ENCODE peak calls at places on chromosomes 3 and 15, in seven cellular contexts. M is fibroblast of lung, G is hepatocyte, S is HCT116, J is A549, T is MM.1S, O is astrocyte. Z is an unnamed sample.

GRCh38 chr3:28228623-28229022 is 12.8 kb upstream of the CMC1 start:
- DNase-seq in M (no peak), G (no peak), S (no peak), T (no peak), J (no peak), O (no peak), Z (no peak)

GRCh38 chr3:47082519-47082918 is 81.4 kb downstream of the SETD2 start:
- DNase-seq in G (no peak), J (no peak), M (peak; percentile 72), O (peak; percentile 42), S (no peak), T (no peak), Z (no peak)

GRCh38 chr3:97510795-97511194 is 253.8 kb upstream of the ARL6 start:
- DNase-seq in T (no peak), J (no peak), S (no peak), M (no peak), O (no peak), G (peak; percentile 49), Z (peak; percentile 42)

GRCh38 chr3:55880357-55880756 is 393.3 kb upstream of the WNT5A start:
- DNase-seq in G (no peak), M (no peak), T (no peak), O (no peak), S (no peak), J (no peak), Z (no peak)

GRCh38 chr3:186138272-186138981 is 29.5 kb upstream of the ETV5 start:
- DNase-seq in G (no peak), O (no peak), J (no peak), M (no peak), S (no peak), T (no peak), Z (no peak)

GRCh38 chr3:120148187-120148954 is 54.1 kb upstream of the GSK3B start:
- DNase-seq in M (no peak), G (no peak), O (no peak), S (no peak), T (peak; percentile 53), J (no peak), Z (no peak)

GRCh38 chr3:13301295-13301987 is 118.7 kb downstream of the NUP210 start:
- DNase-seq in O (peak; percentile 79), J (peak; percentile 64), M (peak; percentile 53), S (peak; percentile 12), T (no peak), G (peak; percentile 49), Z (peak; percentile 95)

GRCh38 chr3:39744746-39745145 is 64.7 kb upstream of the MYRIP start:
- DNase-seq in S (no peak), T (no peak), J (no peak), O (no peak), G (no peak), M (no peak), Z (no peak)

GRCh38 chr3:105806361-105806760 is 62.5 kb downstream of the CBLB start:
- DNase-seq in G (no peak), T (no peak), S (no peak), O (peak; percentile 66), J (peak; percentile 16), M (peak; percentile 61), Z (no peak)

GRCh38 chr3:134803051-134803505 is 8.0 kb downstream of the EPHB1 start:
- DNase-seq in G (no peak), J (no peak), S (no peak), T (no peak), M (no peak), O (no peak), Z (no peak)

GRCh38 chr15:77821188-77821958 is 188.7 kb upstream of the LINGO1 start:
- DNase-seq in J (peak; percentile 93), O (peak; percentile 27), M (peak; percentile 54), T (peak; percentile 57), S (peak; percentile 37), G (peak; percentile 84), Z (peak; percentile 81)

GRCh38 chr15:68995754-68996141 is 18.7 kb upstream of the NOX5 start:
- DNase-seq in S (no peak), M (no peak), G (no peak), O (no peak), J (no peak), T (no peak), Z (no peak)

GRCh38 chr3:33798113-33798417 is 365 bp upstream of the PDCD6IP start:
- DNase-seq in J (no peak), M (no peak), G (no peak), O (no peak), S (no peak), T (no peak), Z (no peak)

GRCh38 chr15:29849218-29849617 is 26.9 kb upstream of the TJP1 start:
- DNase-seq in M (no peak), S (no peak), T (no peak), G (no peak), J (no peak), O (no peak), Z (no peak)

GRCh38 chr3:195752538-195753331 is 32.0 kb downstream of the MUC20 start:
- DNase-seq in S (no peak), J (no peak), G (no peak), O (no peak), M (no peak), T (no peak), Z (no peak)

GRCh38 chr3:190862209-190863118 is at the start of gene GMNC:
- DNase-seq in S (peak; percentile 82), O (peak; percentile 71), T (peak; percentile 93), J (peak; percentile 32), M (peak; percentile 62), G (peak; percentile 89), Z (peak; percentile 91)

GRCh38 chr3:4425707-4426106 is 41.4 kb downstream of the SUMF1 start:
- DNase-seq in J (no peak), O (peak; percentile 10), M (no peak), S (no peak), T (no peak), G (no peak), Z (no peak)

GRCh38 chr3:185708392-185708791 is 116.5 kb downstream of the IGF2BP2 start:
- DNase-seq in G (no peak), J (no peak), S (no peak), O (no peak), T (no peak), M (no peak), Z (no peak)

GRCh38 chr15:58377193-58377592 is 54.6 kb upstream of the LIPC start:
- DNase-seq in O (no peak), J (no peak), T (no peak), M (no peak), S (no peak), G (no peak), Z (no peak)

GRCh38 chr3:178900244-178900643 is 171.4 kb downstream of the ZMAT3 start:
- DNase-seq in J (no peak), S (no peak), M (no peak), T (no peak), O (no peak), G (no peak), Z (no peak)

GRCh38 chr3:13780432-13781173 is 99.3 kb downstream of the WNT7A start:
- DNase-seq in M (no peak), O (no peak), S (no peak), G (no peak), T (no peak), J (no peak), Z (no peak)

GRCh38 chr3:186002884-186003472 is 65.2 kb upstream of the TRA2B start:
- DNase-seq in J (no peak), M (peak; percentile 63), O (peak; percentile 16), S (peak; percentile 31), G (no peak), T (peak; percentile 62), Z (peak; percentile 54)

GRCh38 chr3:42191443-42191747 is 74.6 kb downstream of the CCK start:
- DNase-seq in T (no peak), G (no peak), J (no peak), O (no peak), S (no peak), M (no peak), Z (no peak)

GRCh38 chr3:110456438-110457138 is 615.0 kb upstream of the NECTIN3 start:
- DNase-seq in J (no peak), T (no peak), O (no peak), M (no peak), S (no peak), G (no peak), Z (peak; percentile 34)

GRCh38 chr3:126539558-126540250 is 15.7 kb downstream of the CHST13 start:
- DNase-seq in O (no peak), T (no peak), G (no peak), M (no peak), S (no peak), J (no peak), Z (peak; percentile 19)

GRCh38 chr15:22911306-22911705 is 68.9 kb downstream of the CYFIP1 start:
- DNase-seq in T (no peak), G (no peak), M (no peak), O (no peak), J (no peak), S (no peak), Z (no peak)
- H3K4me2 ChIP-seq in T (no peak overlapping the region), G (no peak overlapping the region), M (no peak overlapping the region), O (no peak overlapping the region), J (no peak overlapping the region), S (no peak overlapping the region), Z (no peak overlapping the region)

GRCh38 chr3:188760408-188760807 is 411.4 kb upstream of the TPRG1 start:
- DNase-seq in O (peak; percentile 76), G (no peak), J (no peak), S (no peak), T (no peak), M (peak; percentile 56), Z (no peak)
- H3K4me2 ChIP-seq in O (no peak overlapping the region), G (no peak overlapping the region), J (no peak overlapping the region), S (no peak overlapping the region), T (no peak overlapping the region), M (no peak overlapping the region), Z (no peak overlapping the region)

DNA sequence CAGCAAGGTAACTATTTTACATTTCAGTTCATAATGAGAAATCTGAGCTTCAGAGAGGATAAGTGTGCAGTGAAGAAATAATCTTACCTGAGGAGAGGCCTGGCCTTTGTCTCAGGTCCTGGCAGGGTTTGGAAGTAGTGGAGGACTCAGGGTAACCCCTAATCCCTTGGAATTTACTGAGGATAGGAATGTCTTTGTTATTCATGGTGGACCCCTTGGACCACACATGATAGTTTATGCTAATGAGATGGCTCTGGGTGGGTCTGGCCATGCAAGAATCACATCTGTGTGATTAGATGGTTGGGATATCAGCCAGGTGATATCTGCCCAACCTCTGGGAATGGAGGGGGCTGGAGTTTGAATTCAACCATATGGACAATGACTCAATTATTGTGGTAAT is 65.0 kb upstream of the DAZL start:
- DNase-seq in O (no peak), J (no peak), M (no peak), T (no peak), S (no peak), G (no peak), Z (no peak)
- H3K4me2 ChIP-seq in O (no peak overlapping the region), J (no peak overlapping the region), M (no peak overlapping the region), T (no peak overlapping the region), S (no peak overlapping the region), G (no peak overlapping the region), Z (no peak overlapping the region)

DNA sequence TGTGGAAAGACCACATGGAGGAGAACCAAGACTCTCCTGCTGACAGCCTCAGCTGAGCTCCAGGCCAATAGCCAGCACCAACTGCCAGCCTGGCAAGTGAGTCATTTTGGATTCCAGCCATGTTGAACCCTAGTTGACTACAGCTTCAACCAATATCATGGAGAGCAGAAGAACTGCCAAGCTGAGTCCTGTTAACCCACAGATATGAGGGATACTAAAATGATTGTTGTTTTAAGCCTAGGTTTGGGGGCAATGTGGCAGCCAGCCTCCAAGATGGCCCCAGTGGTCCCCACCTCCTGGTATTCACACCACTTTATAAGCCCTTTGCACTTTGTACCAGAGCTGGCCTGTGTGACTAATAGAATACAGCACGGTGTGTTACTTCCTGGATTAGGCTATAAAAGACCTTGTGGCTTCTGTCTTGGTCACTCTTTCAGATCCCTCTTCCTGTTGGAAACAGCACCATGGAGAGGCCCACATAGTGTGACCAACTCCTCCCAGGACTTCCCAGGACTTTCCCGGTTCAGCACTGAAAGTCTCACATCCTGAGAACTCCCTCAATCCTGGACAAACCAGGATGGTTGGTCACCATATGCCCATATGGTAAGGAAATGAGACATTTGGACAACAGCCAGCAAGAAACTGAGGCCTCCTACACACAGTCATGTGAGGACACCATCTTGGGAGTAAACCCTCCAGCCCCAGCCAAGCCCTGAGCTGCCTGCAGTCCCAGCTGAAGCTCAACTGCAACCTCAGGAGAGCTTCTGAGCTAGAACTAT is 32.4 kb upstream of the CDV3 start:
- DNase-seq in O (no peak), T (peak; percentile 50), M (peak; percentile 56), G (peak; percentile 54), J (peak; percentile 18), S (peak; percentile 56), Z (no peak)
- H3K4me2 ChIP-seq in O (peak overlapping the region; percentile 24), T (peak overlapping the region; percentile 38), M (peak overlapping the region; percentile 51), G (no peak overlapping the region), J (peak overlapping the region; percentile 13), S (peak overlapping the region; percentile 60), Z (no peak overlapping the region)